ENCODE peak calls at places on chromosomes 12 and 14, in nine cellular contexts. One of them, this sample, is unnamed.

GRCh38 chr12:119115296-119115905 is 63.3 kb upstream of the HSPB8 start:
- DNase-seq in left cardiac atrium: no peak
- DNase-seq in Daoy: peak
- DNase-seq in WTC11: peak
- DNase-seq in stimulated activated CD4-positive, alpha-beta T cell treated with anti-CD3 and anti-CD28 coated beads, TNF-alpha, amount 100 ng/mL, for 48 hours: no peak
- DNase-seq in cerebellum: peak
- DNase-seq in mucosa of descending colon: no peak
- DNase-seq in putamen: peak
- DNase-seq in T-helper 9 cell: no peak
- DNase-seq in this sample: no peak

GRCh38 chr12:77559400-77560074 is 271.2 kb upstream of the NAV3 start:
- DNase-seq in left cardiac atrium: no peak
- DNase-seq in Daoy: no peak
- DNase-seq in WTC11: no peak
- DNase-seq in stimulated activated CD4-positive, alpha-beta T cell treated with anti-CD3 and anti-CD28 coated beads, TNF-alpha, amount 100 ng/mL, for 48 hours: no peak
- DNase-seq in cerebellum: no peak
- DNase-seq in mucosa of descending colon: peak
- DNase-seq in putamen: no peak
- DNase-seq in T-helper 9 cell: no peak
- DNase-seq in this sample: no peak

GRCh38 chr14:39722547-39723273 is 290.5 kb upstream of the FBXO33 start:
- DNase-seq in left cardiac atrium: no peak
- DNase-seq in Daoy: no peak
- DNase-seq in WTC11: no peak
- DNase-seq in stimulated activated CD4-positive, alpha-beta T cell treated with anti-CD3 and anti-CD28 coated beads, TNF-alpha, amount 100 ng/mL, for 48 hours: no peak
- DNase-seq in cerebellum: no peak
- DNase-seq in mucosa of descending colon: no peak
- DNase-seq in putamen: no peak
- DNase-seq in T-helper 9 cell: no peak
- DNase-seq in this sample: no peak

GRCh38 chr12:48765753-48766162 is 23.1 kb downstream of the ADCY6 start:
- DNase-seq in left cardiac atrium: no peak
- DNase-seq in Daoy: no peak
- DNase-seq in WTC11: no peak
- DNase-seq in stimulated activated CD4-positive, alpha-beta T cell treated with anti-CD3 and anti-CD28 coated beads, TNF-alpha, amount 100 ng/mL, for 48 hours: no peak
- DNase-seq in cerebellum: no peak
- DNase-seq in mucosa of descending colon: no peak
- DNase-seq in putamen: no peak
- DNase-seq in T-helper 9 cell: no peak
- DNase-seq in this sample: no peak

GRCh38 chr14:69896080-69896479 is 16.9 kb downstream of the SMOC1 start:
- DNase-seq in left cardiac atrium: no peak
- DNase-seq in Daoy: no peak
- DNase-seq in WTC11: no peak
- DNase-seq in stimulated activated CD4-positive, alpha-beta T cell treated with anti-CD3 and anti-CD28 coated beads, TNF-alpha, amount 100 ng/mL, for 48 hours: no peak
- DNase-seq in cerebellum: no peak
- DNase-seq in mucosa of descending colon: no peak
- DNase-seq in putamen: no peak
- DNase-seq in T-helper 9 cell: no peak
- DNase-seq in this sample: no peak

GRCh38 chr12:53220857-53221202 is 11.2 kb downstream of the RARG start:
- DNase-seq in left cardiac atrium: peak
- DNase-seq in Daoy: peak
- DNase-seq in WTC11: peak
- DNase-seq in stimulated activated CD4-positive, alpha-beta T cell treated with anti-CD3 and anti-CD28 coated beads, TNF-alpha, amount 100 ng/mL, for 48 hours: peak
- DNase-seq in cerebellum: peak
- DNase-seq in mucosa of descending colon: peak
- DNase-seq in putamen: peak
- DNase-seq in T-helper 9 cell: peak
- DNase-seq in this sample: peak

GRCh38 chr12:26971963-26972362 is 33.7 kb downstream of the FGFR1OP2 start:
- DNase-seq in left cardiac atrium: no peak
- DNase-seq in Daoy: no peak
- DNase-seq in WTC11: no peak
- DNase-seq in stimulated activated CD4-positive, alpha-beta T cell treated with anti-CD3 and anti-CD28 coated beads, TNF-alpha, amount 100 ng/mL, for 48 hours: peak
- DNase-seq in cerebellum: no peak
- DNase-seq in mucosa of descending colon: no peak
- DNase-seq in putamen: no peak
- DNase-seq in T-helper 9 cell: peak
- DNase-seq in this sample: peak

GRCh38 chr14:64715146-64715627 is 11.0 kb downstream of the PLEKHG3 start:
- DNase-seq in left cardiac atrium: no peak
- DNase-seq in Daoy: no peak
- DNase-seq in WTC11: no peak
- DNase-seq in stimulated activated CD4-positive, alpha-beta T cell treated with anti-CD3 and anti-CD28 coated beads, TNF-alpha, amount 100 ng/mL, for 48 hours: no peak
- DNase-seq in cerebellum: no peak
- DNase-seq in mucosa of descending colon: no peak
- DNase-seq in putamen: no peak
- DNase-seq in T-helper 9 cell: no peak
- DNase-seq in this sample: no peak

GRCh38 chr14:50762001-50762930 is 68.7 kb downstream of the NIN start:
- DNase-seq in left cardiac atrium: no peak
- DNase-seq in Daoy: peak
- DNase-seq in WTC11: no peak
- DNase-seq in stimulated activated CD4-positive, alpha-beta T cell treated with anti-CD3 and anti-CD28 coated beads, TNF-alpha, amount 100 ng/mL, for 48 hours: peak
- DNase-seq in cerebellum: no peak
- DNase-seq in mucosa of descending colon: no peak
- DNase-seq in putamen: peak
- DNase-seq in T-helper 9 cell: no peak
- DNase-seq in this sample: peak

GRCh38 chr12:7019043-7019569 is 830 bp upstream of the LPCAT3 start:
- DNase-seq in left cardiac atrium: no peak
- DNase-seq in Daoy: no peak
- DNase-seq in WTC11: no peak
- DNase-seq in stimulated activated CD4-positive, alpha-beta T cell treated with anti-CD3 and anti-CD28 coated beads, TNF-alpha, amount 100 ng/mL, for 48 hours: no peak
- DNase-seq in cerebellum: peak
- DNase-seq in mucosa of descending colon: no peak
- DNase-seq in putamen: no peak
- DNase-seq in T-helper 9 cell: no peak
- DNase-seq in this sample: no peak

GRCh38 chr12:15772405-15773018 is 16.7 kb downstream of the EPS8 start:
- DNase-seq in left cardiac atrium: no peak
- DNase-seq in Daoy: no peak
- DNase-seq in WTC11: no peak
- DNase-seq in stimulated activated CD4-positive, alpha-beta T cell treated with anti-CD3 and anti-CD28 coated beads, TNF-alpha, amount 100 ng/mL, for 48 hours: no peak
- DNase-seq in cerebellum: no peak
- DNase-seq in mucosa of descending colon: no peak
- DNase-seq in putamen: peak
- DNase-seq in T-helper 9 cell: no peak
- DNase-seq in this sample: no peak

GRCh38 chr12:123971770-123972447 is 722 bp downstream of the CCDC92 start:
- DNase-seq in left cardiac atrium: peak
- DNase-seq in Daoy: peak
- DNase-seq in WTC11: peak
- DNase-seq in stimulated activated CD4-positive, alpha-beta T cell treated with anti-CD3 and anti-CD28 coated beads, TNF-alpha, amount 100 ng/mL, for 48 hours: peak
- DNase-seq in cerebellum: peak
- DNase-seq in mucosa of descending colon: peak
- DNase-seq in putamen: no peak
- DNase-seq in T-helper 9 cell: peak
- DNase-seq in this sample: peak

GRCh38 chr12:114673169-114673833 is 10.7 kb downstream of the TBX3 start:
- DNase-seq in left cardiac atrium: no peak
- DNase-seq in Daoy: no peak
- DNase-seq in WTC11: no peak
- DNase-seq in stimulated activated CD4-positive, alpha-beta T cell treated with anti-CD3 and anti-CD28 coated beads, TNF-alpha, amount 100 ng/mL, for 48 hours: no peak
- DNase-seq in cerebellum: no peak
- DNase-seq in mucosa of descending colon: no peak
- DNase-seq in putamen: no peak
- DNase-seq in T-helper 9 cell: no peak
- DNase-seq in this sample: no peak

GRCh38 chr12:108933950-108934349 is 54.1 kb downstream of the DAO start:
- DNase-seq in left cardiac atrium: no peak
- DNase-seq in Daoy: peak
- DNase-seq in WTC11: no peak
- DNase-seq in stimulated activated CD4-positive, alpha-beta T cell treated with anti-CD3 and anti-CD28 coated beads, TNF-alpha, amount 100 ng/mL, for 48 hours: no peak
- DNase-seq in cerebellum: no peak
- DNase-seq in mucosa of descending colon: no peak
- DNase-seq in putamen: no peak
- DNase-seq in T-helper 9 cell: no peak
- DNase-seq in this sample: no peak

GRCh38 chr14:102197317-102197850 is 57.7 kb downstream of the WDR20 start:
- DNase-seq in left cardiac atrium: no peak
- DNase-seq in Daoy: no peak
- DNase-seq in WTC11: no peak
- DNase-seq in stimulated activated CD4-positive, alpha-beta T cell treated with anti-CD3 and anti-CD28 coated beads, TNF-alpha, amount 100 ng/mL, for 48 hours: no peak
- DNase-seq in cerebellum: no peak
- DNase-seq in mucosa of descending colon: no peak
- DNase-seq in putamen: no peak
- DNase-seq in T-helper 9 cell: no peak
- DNase-seq in this sample: no peak

GRCh38 chr12:121933522-121934317 is 15.3 kb downstream of the CFAP251 start:
- DNase-seq in left cardiac atrium: no peak
- DNase-seq in Daoy: peak
- DNase-seq in WTC11: peak
- DNase-seq in stimulated activated CD4-positive, alpha-beta T cell treated with anti-CD3 and anti-CD28 coated beads, TNF-alpha, amount 100 ng/mL, for 48 hours: no peak
- DNase-seq in cerebellum: no peak
- DNase-seq in mucosa of descending colon: no peak
- DNase-seq in putamen: no peak
- DNase-seq in T-helper 9 cell: no peak
- DNase-seq in this sample: no peak

GRCh38 chr12:110012137-110012536 is 12.9 kb downstream of the ANKRD13A start:
- DNase-seq in left cardiac atrium: no peak
- DNase-seq in Daoy: no peak
- DNase-seq in WTC11: no peak
- DNase-seq in stimulated activated CD4-positive, alpha-beta T cell treated with anti-CD3 and anti-CD28 coated beads, TNF-alpha, amount 100 ng/mL, for 48 hours: no peak
- DNase-seq in cerebellum: no peak
- DNase-seq in mucosa of descending colon: peak
- DNase-seq in putamen: no peak
- DNase-seq in T-helper 9 cell: no peak
- DNase-seq in this sample: no peak

GRCh38 chr14:36661506-36662257 is at the start of gene PAX9:
- DNase-seq in left cardiac atrium: peak
- DNase-seq in Daoy: peak
- DNase-seq in WTC11: peak
- DNase-seq in stimulated activated CD4-positive, alpha-beta T cell treated with anti-CD3 and anti-CD28 coated beads, TNF-alpha, amount 100 ng/mL, for 48 hours: peak
- DNase-seq in cerebellum: peak
- DNase-seq in mucosa of descending colon: peak
- DNase-seq in putamen: no peak
- DNase-seq in T-helper 9 cell: no peak
- DNase-seq in this sample: peak

GRCh38 chr12:119020377-119021360 is 39.3 kb downstream of the SRRM4 start:
- DNase-seq in left cardiac atrium: peak
- DNase-seq in Daoy: no peak
- DNase-seq in WTC11: peak
- DNase-seq in stimulated activated CD4-positive, alpha-beta T cell treated with anti-CD3 and anti-CD28 coated beads, TNF-alpha, amount 100 ng/mL, for 48 hours: peak
- DNase-seq in cerebellum: peak
- DNase-seq in mucosa of descending colon: no peak
- DNase-seq in putamen: no peak
- DNase-seq in T-helper 9 cell: no peak
- DNase-seq in this sample: peak